ENCODE peak calls at places on chromosomes 5 and 9, in five cellular contexts. L is MM.1S, M is stomach, Z is cardiac muscle cell, U is psoas muscle. I is an unnamed sample. For H3K4me1, the result is how much of the 10 kb centered on the place peaks cover.

GRCh38 chr5:72244862-72245371 is 75.1 kb downstream of the MRPS27 start:
- DNase-seq in L (peak), M (no peak), Z (peak), U (no peak), I (peak)

GRCh38 chr9:89522261-89522978 is 24.5 kb upstream of the SEMA4D start:
- DNase-seq in L (peak), M (peak), Z (no peak), U (no peak), I (no peak)

GRCh38 chr5:119360905-119361605 is 5.2 kb downstream of the TNFAIP8 start:
- DNase-seq in L (no peak), M (no peak), Z (peak), U (no peak), I (no peak)

GRCh38 chr9:70802758-70803436 is 318.5 kb downstream of the TRPM3 start:
- DNase-seq in L (no peak), M (no peak), Z (no peak), U (no peak), I (no peak)

GRCh38 chr9:38032266-38032830 is 36.7 kb downstream of the SHB start:
- DNase-seq in L (no peak), M (peak), Z (no peak), U (no peak), I (no peak)

GRCh38 chr5:54135042-54135441 is 175.3 kb downstream of the ARL15 start:
- DNase-seq in L (no peak), M (no peak), Z (peak), U (no peak), I (no peak)

GRCh38 chr9:18969095-18969494 is 63.9 kb downstream of the SAXO1 start:
- DNase-seq in L (no peak), M (no peak), Z (no peak), U (no peak), I (peak)

GRCh38 chr5:168916852-168917251 is 337.7 kb upstream of the PANK3 start:
- DNase-seq in L (no peak), M (no peak), Z (peak), U (no peak), I (no peak)

GRCh38 chr9:136821333-136822031 is 13.7 kb downstream of the RABL6 start:
- DNase-seq in L (no peak), M (no peak), Z (peak), U (no peak), I (no peak)

GRCh38 chr5:114223866-114224265 is 138.0 kb upstream of the KCNN2 start:
- DNase-seq in L (peak), M (no peak), Z (peak), U (no peak), I (no peak)

GRCh38 chr5:55427157-55427556 is 107.6 kb downstream of the PLPP1 start:
- DNase-seq in L (no peak), M (peak), Z (peak), U (no peak), I (no peak)

GRCh38 chr9:124621371-124622328 is 114.5 kb upstream of the NR5A1 start:
- DNase-seq in L (no peak), M (no peak), Z (peak), U (no peak), I (no peak)

GRCh38 chr5:10632110-10632903 is 68.4 kb downstream of the ANKRD33B start:
- DNase-seq in L (no peak), M (no peak), Z (peak), U (no peak), I (no peak)

GRCh38 chr5:140348104-140348503 is 1.7 kb upstream of the HBEGF start:
- DNase-seq in L (no peak), M (no peak), Z (no peak), U (no peak), I (no peak)

GRCh38 chr5:124741711-124742496 is 4.5 kb downstream of the ZNF608 start:
- DNase-seq in L (no peak), M (peak), Z (peak), U (no peak), I (peak)

GRCh38 chr5:107673106-107673367 is 2.3 kb upstream of the EFNA5 start:
- DNase-seq in L (peak), M (no peak), Z (no peak), U (no peak), I (no peak)

GRCh38 chr5:150485770-150486401 is 22.0 kb upstream of the NDST1 start:
- DNase-seq in L (no peak), M (peak), Z (peak), U (peak), I (peak)

GRCh38 chr9:121670447-121670846 is 19.0 kb downstream of the DAB2IP start:
- DNase-seq in L (no peak), M (no peak), Z (peak), U (peak), I (peak)
- H3K4me1 ChIP-seq in L (under half), M (under half), Z (under half), U (half or more), I (under half)

GRCh38 chr9:111039203-111039907 is 1.1 kb upstream of the LPAR1 start:
- DNase-seq in L (no peak), M (peak), Z (no peak), U (no peak), I (peak)

GRCh38 chr9:111037744-111038335 is 430 bp downstream of the LPAR1 start:
- DNase-seq in L (peak), M (peak), Z (peak), U (peak), I (peak)

GRCh38 chr9:111040494-111040893 is 2.2 kb upstream of the LPAR1 start:
- DNase-seq in L (no peak), M (no peak), Z (no peak), U (no peak), I (no peak)

GRCh38 chr9:111036946-111037743 is 1.1 kb downstream of the LPAR1 start:
- DNase-seq in L (no peak), M (no peak), Z (peak), U (no peak), I (peak)

GRCh38 chr9:111038336-111039202 is at the start of gene LPAR1:
- DNase-seq in L (no peak), M (peak), Z (peak), U (peak), I (peak)
- H3K4me3 ChIP-seq in L (peak), M (peak), Z (peak), U (peak), I (peak)

GRCh38 chr5:115431116-115431515 is 113.5 kb downstream of the FEM1C start:
- DNase-seq in L (no peak), M (no peak), Z (no peak), U (no peak), I (no peak)

GRCh38 chr5:115430374-115430773 is 114.2 kb downstream of the FEM1C start:
- DNase-seq in L (no peak), M (no peak), Z (no peak), U (no peak), I (no peak)

GRCh38 chr5:115429345-115429940 is 115.1 kb downstream of the FEM1C start:
- DNase-seq in L (no peak), M (no peak), Z (no peak), U (no peak), I (no peak)

GRCh38 chr5:115428676-115429075 is 115.9 kb downstream of the FEM1C start:
- DNase-seq in L (no peak), M (no peak), Z (no peak), U (no peak), I (no peak)

DNA sequence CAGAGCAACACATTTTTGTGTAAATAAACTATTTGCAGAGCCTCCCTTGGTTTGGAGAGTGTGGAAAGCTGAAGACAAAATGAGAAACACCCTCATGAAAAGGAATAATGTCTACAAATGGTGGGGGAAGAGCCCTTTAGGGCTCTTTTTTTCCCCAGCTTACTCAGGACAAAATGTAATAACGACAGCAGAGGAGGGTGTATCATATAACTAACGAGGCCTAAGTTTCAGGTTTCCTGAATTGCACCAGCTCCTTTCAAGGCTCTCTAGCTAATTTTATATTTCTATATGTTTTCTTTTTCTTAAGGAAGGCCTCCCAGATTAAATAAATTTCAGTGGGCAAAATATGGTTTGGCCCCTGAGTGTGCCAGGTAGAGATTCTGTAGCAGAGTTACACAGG is 116.3 kb downstream of the FEM1C start:
- DNase-seq in L (no peak), M (no peak), Z (no peak), U (no peak), I (no peak)
- H3K4me1 ChIP-seq in L (under half), M (half or more), Z (under half), U (under half), I (under half)

GRCh38 chr9:134536101-134536900 is 105.3 kb upstream of the COL5A1 start:
- DNase-seq in L (no peak), M (no peak), Z (peak), U (no peak), I (no peak)

GRCh38 chr9:134535171-134535570 is 106.4 kb upstream of the COL5A1 start:
- DNase-seq in L (no peak), M (no peak), Z (no peak), U (no peak), I (no peak)

GRCh38 chr9:134536931-134537330 is 104.7 kb upstream of the COL5A1 start:
- DNase-seq in L (no peak), M (no peak), Z (no peak), U (no peak), I (no peak)

GRCh38 chr9:134533850-134534585 is 107.6 kb upstream of the COL5A1 start:
- DNase-seq in L (no peak), M (no peak), Z (peak), U (no peak), I (no peak)

GRCh38 chr9:134534661-134535080 is 106.9 kb upstream of the COL5A1 start:
- DNase-seq in L (no peak), M (no peak), Z (no peak), U (no peak), I (no peak)
- H3K4me3 ChIP-seq in L (no peak), M (no peak), Z (no peak), U (no peak), I (no peak)